ENCODE peak calls at places on chromosomes 12 and 14, in nine cellular contexts. One of them, this sample, is unnamed.

GRCh38 chr12:125184213-125184952 is 119.1 kb downstream of the AACS start:
- DNase-seq in HT1080: no peak
- DNase-seq in mucosa of descending colon: no peak
- DNase-seq in stimulated activated CD8-positive, alpha-beta memory T cell treated with anti-CD3 and anti-CD28 coated beads, Interleukin-7, amount 100 ng/mL, for 1 hour: no peak
- DNase-seq in activated CD8-positive, alpha-beta T cell treated with anti-CD3 and anti-CD28 coated beads for 36 hours: no peak
- DNase-seq in iris pigment epithelial cell: no peak
- DNase-seq in EL: no peak
- DNase-seq in effector memory CD4-positive, alpha-beta T cell: no peak
- DNase-seq in HepG2: no peak
- DNase-seq in this sample: no peak

GRCh38 chr12:105813201-105813600 is 325.6 kb downstream of the NUAK1 start:
- DNase-seq in HT1080: no peak
- DNase-seq in mucosa of descending colon: no peak
- DNase-seq in stimulated activated CD8-positive, alpha-beta memory T cell treated with anti-CD3 and anti-CD28 coated beads, Interleukin-7, amount 100 ng/mL, for 1 hour: no peak
- DNase-seq in activated CD8-positive, alpha-beta T cell treated with anti-CD3 and anti-CD28 coated beads for 36 hours: no peak
- DNase-seq in iris pigment epithelial cell: no peak
- DNase-seq in EL: no peak
- DNase-seq in effector memory CD4-positive, alpha-beta T cell: no peak
- DNase-seq in HepG2: no peak
- DNase-seq in this sample: no peak

GRCh38 chr12:20404576-20405346 is 36.4 kb downstream of the PDE3A start:
- DNase-seq in HT1080: peak
- DNase-seq in mucosa of descending colon: peak
- DNase-seq in stimulated activated CD8-positive, alpha-beta memory T cell treated with anti-CD3 and anti-CD28 coated beads, Interleukin-7, amount 100 ng/mL, for 1 hour: no peak
- DNase-seq in activated CD8-positive, alpha-beta T cell treated with anti-CD3 and anti-CD28 coated beads for 36 hours: no peak
- DNase-seq in iris pigment epithelial cell: peak
- DNase-seq in EL: peak
- DNase-seq in effector memory CD4-positive, alpha-beta T cell: no peak
- DNase-seq in HepG2: no peak
- DNase-seq in this sample: no peak

GRCh38 chr12:71439613-71440392 is at the start of gene LGR5:
- DNase-seq in HT1080: peak
- DNase-seq in mucosa of descending colon: peak
- DNase-seq in stimulated activated CD8-positive, alpha-beta memory T cell treated with anti-CD3 and anti-CD28 coated beads, Interleukin-7, amount 100 ng/mL, for 1 hour: no peak
- DNase-seq in activated CD8-positive, alpha-beta T cell treated with anti-CD3 and anti-CD28 coated beads for 36 hours: peak
- DNase-seq in iris pigment epithelial cell: peak
- DNase-seq in EL: peak
- DNase-seq in effector memory CD4-positive, alpha-beta T cell: no peak
- DNase-seq in HepG2: peak
- DNase-seq in this sample: no peak

GRCh38 chr12:98594050-98594853 is 766 bp downstream of the SLC25A3 start:
- DNase-seq in HT1080: no peak
- DNase-seq in mucosa of descending colon: peak
- DNase-seq in stimulated activated CD8-positive, alpha-beta memory T cell treated with anti-CD3 and anti-CD28 coated beads, Interleukin-7, amount 100 ng/mL, for 1 hour: no peak
- DNase-seq in activated CD8-positive, alpha-beta T cell treated with anti-CD3 and anti-CD28 coated beads for 36 hours: no peak
- DNase-seq in iris pigment epithelial cell: peak
- DNase-seq in EL: peak
- DNase-seq in effector memory CD4-positive, alpha-beta T cell: no peak
- DNase-seq in HepG2: no peak
- DNase-seq in this sample: peak

GRCh38 chr12:2397356-2398045 is 344.7 kb downstream of the CACNA1C start:
- DNase-seq in HT1080: peak
- DNase-seq in mucosa of descending colon: no peak
- DNase-seq in stimulated activated CD8-positive, alpha-beta memory T cell treated with anti-CD3 and anti-CD28 coated beads, Interleukin-7, amount 100 ng/mL, for 1 hour: no peak
- DNase-seq in activated CD8-positive, alpha-beta T cell treated with anti-CD3 and anti-CD28 coated beads for 36 hours: no peak
- DNase-seq in iris pigment epithelial cell: no peak
- DNase-seq in EL: no peak
- DNase-seq in effector memory CD4-positive, alpha-beta T cell: no peak
- DNase-seq in HepG2: peak
- DNase-seq in this sample: no peak

GRCh38 chr14:22614240-22614799 is 16.2 kb downstream of the ABHD4 start:
- DNase-seq in HT1080: peak
- DNase-seq in mucosa of descending colon: no peak
- DNase-seq in stimulated activated CD8-positive, alpha-beta memory T cell treated with anti-CD3 and anti-CD28 coated beads, Interleukin-7, amount 100 ng/mL, for 1 hour: no peak
- DNase-seq in activated CD8-positive, alpha-beta T cell treated with anti-CD3 and anti-CD28 coated beads for 36 hours: no peak
- DNase-seq in iris pigment epithelial cell: peak
- DNase-seq in EL: peak
- DNase-seq in effector memory CD4-positive, alpha-beta T cell: no peak
- DNase-seq in HepG2: peak
- DNase-seq in this sample: no peak

GRCh38 chr12:15800278-15800677 is 11.1 kb upstream of the EPS8 start:
- DNase-seq in HT1080: no peak
- DNase-seq in mucosa of descending colon: no peak
- DNase-seq in stimulated activated CD8-positive, alpha-beta memory T cell treated with anti-CD3 and anti-CD28 coated beads, Interleukin-7, amount 100 ng/mL, for 1 hour: no peak
- DNase-seq in activated CD8-positive, alpha-beta T cell treated with anti-CD3 and anti-CD28 coated beads for 36 hours: no peak
- DNase-seq in iris pigment epithelial cell: no peak
- DNase-seq in EL: no peak
- DNase-seq in effector memory CD4-positive, alpha-beta T cell: no peak
- DNase-seq in HepG2: no peak
- DNase-seq in this sample: no peak

This sample was measured in immature natural killer cell.